ENCODE peak calls at places on chromosome 12, in four cellular contexts. E, O, A and W are unnamed samples.

GRCh38 chr12:48937170-48937569 is 11.9 kb upstream of the FKBP11 start:
- DNase-seq in A (peak), E (no peak), O (no peak), W (peak)

GRCh38 chr12:64160718-64161060 is 61.4 kb downstream of the KICS2 start:
- DNase-seq in O (no peak), A (no peak), E (peak), W (no peak)

GRCh38 chr12:66335746-66336145 is 33.5 kb downstream of the HELB start:
- DNase-seq in O (no peak), A (no peak), E (no peak), W (no peak)

GRCh38 chr12:68745376-68745903 is 536 bp upstream of the SLC35E3 start:
- DNase-seq in E (no peak), A (no peak), O (peak), W (no peak)

GRCh38 chr12:495466-495865 is 35.7 kb downstream of the B4GALNT3 start:
- DNase-seq in O (no peak), A (no peak), E (no peak), W (no peak)

GRCh38 chr12:119868992-119869391 is 8.1 kb downstream of the CIT start:
- DNase-seq in E (peak), O (peak), A (no peak), W (no peak)

GRCh38 chr12:53696285-53696654 is 20.4 kb upstream of the ATP5MC2 start:
- DNase-seq in E (peak), A (peak), O (peak), W (peak)

GRCh38 chr12:52903285-52903854 is 1.5 kb downstream of the KRT8 start:
- DNase-seq in E (peak), O (no peak), A (peak), W (peak)

GRCh38 chr12:5139751-5140150 is 96.1 kb downstream of the KCNA5 start:
- DNase-seq in E (no peak), O (no peak), A (no peak), W (peak)

GRCh38 chr12:118183711-118184110 is 47.8 kb downstream of the PEBP1 start:
- DNase-seq in O (no peak), A (no peak), E (peak), W (no peak)

GRCh38 chr12:2693204-2693860 is 101.4 kb upstream of the FKBP4 start:
- DNase-seq in A (peak), O (no peak), E (no peak), W (peak)

GRCh38 chr12:51520576-51521325 is 70.3 kb upstream of the SCN8A start:
- DNase-seq in O (no peak), E (no peak), A (peak), W (peak)

GRCh38 chr12:12641650-12642049 is 30.0 kb downstream of the CREBL2 start:
- DNase-seq in O (no peak), A (no peak), E (no peak), W (no peak)

GRCh38 chr12:124231980-124232653 is 62.8 kb upstream of the RFLNA start:
- DNase-seq in E (no peak), O (no peak), A (peak), W (no peak)

GRCh38 chr12:124768462-124769165 is 95.0 kb downstream of the SCARB1 start:
- DNase-seq in E (no peak), A (no peak), O (no peak), W (no peak)

GRCh38 chr12:17588968-17589367 is 501.0 kb downstream of the RERGL start:
- DNase-seq in A (peak), E (peak), O (peak), W (peak)

GRCh38 chr12:106773945-106774807 is at the start of gene RIC8B:
- DNase-seq in E (peak), A (peak), O (peak), W (peak)

GRCh38 chr12:88184196-88184595 is 42.1 kb downstream of the TMTC3 start:
- DNase-seq in E (no peak), O (no peak), A (no peak), W (no peak)

GRCh38 chr12:4518106-4518728 is 20.5 kb upstream of the RAD51AP1 start:
- DNase-seq in O (no peak), A (no peak), E (peak), W (no peak)

GRCh38 chr12:89618113-89618862 is 90.3 kb downstream of the ATP2B1 start:
- DNase-seq in O (no peak), E (no peak), A (no peak), W (no peak)

GRCh38 chr12:7042847-7043246 is 17.7 kb upstream of the C1S start:
- DNase-seq in E (peak), O (peak), A (peak), W (peak)

GRCh38 chr12:6069452-6070093 is 54.9 kb downstream of the VWF start:
- DNase-seq in O (no peak), A (no peak), E (peak), W (no peak)

GRCh38 chr12:6215120-6215807 is 15.1 kb downstream of the CD9 start:
- DNase-seq in E (no peak), A (peak), O (no peak), W (peak)

GRCh38 chr12:109737111-109737510 is 23.5 kb downstream of the FAM222A start:
- DNase-seq in E (no peak), A (no peak), O (no peak), W (no peak)

GRCh38 chr12:26435005-26435404 is 239.6 kb downstream of the SSPN start:
- DNase-seq in A (no peak), E (no peak), O (no peak), W (no peak)

GRCh38 chr12:116395381-116395780 is 117.9 kb upstream of the MED13L start:
- DNase-seq in O (no peak), E (no peak), A (no peak), W (no peak)